ENCODE peak calls at places on chromosome 7, in five cellular contexts. O is adipocyte, K is psoas muscle, B is heart right ventricle, E is Panc1. T is an unnamed sample. For H3K36me3, the result is how much of the 10 kb centered on the place peaks cover.

GRCh38 chr7:136194843-136195242 is 217.7 kb upstream of the MTPN start:
- DNase-seq in E (no peak), O (no peak), B (no peak), K (no peak), T (no peak)

GRCh38 chr7:149670288-149670687 is 103.1 kb downstream of the ZNF467 start:
- DNase-seq in O (peak), E (no peak), B (no peak), K (no peak), T (no peak)

GRCh38 chr7:63071396-63071795 is 927.3 kb upstream of the ZNF722 start:
- DNase-seq in O (no peak), B (no peak), E (no peak), K (no peak), T (no peak)

GRCh38 chr7:85285502-85285901 is 98.6 kb upstream of the SEMA3D start:
- DNase-seq in O (no peak), E (no peak), B (no peak), K (no peak), T (no peak)

GRCh38 chr7:81501220-81501619 is 268.6 kb downstream of the HGF start:
- DNase-seq in O (peak), B (no peak), K (no peak), E (no peak), T (no peak)

GRCh38 chr7:84083846-84084245 is 110.7 kb downstream of the SEMA3A start:
- DNase-seq in B (no peak), K (no peak), E (no peak), O (no peak), T (no peak)

GRCh38 chr7:21941570-21942224 is 4.0 kb downstream of the CDCA7L start:
- DNase-seq in E (no peak), K (no peak), B (no peak), O (no peak), T (no peak)

GRCh38 chr7:117995850-117996650 is 122.8 kb upstream of the CTTNBP2 start:
- DNase-seq in K (no peak), B (no peak), E (no peak), O (no peak), T (no peak)

GRCh38 chr7:119838444-119838843 is 434.5 kb upstream of the KCND2 start:
- DNase-seq in B (no peak), O (no peak), K (no peak), E (no peak), T (no peak)

GRCh38 chr7:98779800-98780199 is 90.0 kb downstream of the TMEM130 start:
- DNase-seq in O (no peak), E (no peak), B (no peak), K (no peak), T (no peak)

GRCh38 chr7:91945476-91945875 is 4.8 kb downstream of the AKAP9 start:
- DNase-seq in K (no peak), O (peak), B (no peak), E (peak), T (no peak)

GRCh38 chr7:1857487-1858425 is 187.7 kb downstream of the ELFN1 start:
- DNase-seq in B (peak), K (peak), E (no peak), O (no peak), T (no peak)

GRCh38 chr7:22696672-22697071 is 30.3 kb upstream of the IL6 start:
- DNase-seq in B (no peak), E (no peak), K (no peak), O (no peak), T (no peak)

GRCh38 chr7:19916011-19916410 is 142.6 kb upstream of the TMEM196 start:
- DNase-seq in B (no peak), O (no peak), E (no peak), K (no peak), T (no peak)

GRCh38 chr7:33258561-33258960 is 129.2 kb downstream of the BBS9 start:
- DNase-seq in B (no peak), E (no peak), O (peak), K (no peak), T (no peak)

GRCh38 chr7:141490474-141490873 is 60.7 kb upstream of the AGK start:
- DNase-seq in B (no peak), K (no peak), E (no peak), O (no peak), T (peak)

DNA sequence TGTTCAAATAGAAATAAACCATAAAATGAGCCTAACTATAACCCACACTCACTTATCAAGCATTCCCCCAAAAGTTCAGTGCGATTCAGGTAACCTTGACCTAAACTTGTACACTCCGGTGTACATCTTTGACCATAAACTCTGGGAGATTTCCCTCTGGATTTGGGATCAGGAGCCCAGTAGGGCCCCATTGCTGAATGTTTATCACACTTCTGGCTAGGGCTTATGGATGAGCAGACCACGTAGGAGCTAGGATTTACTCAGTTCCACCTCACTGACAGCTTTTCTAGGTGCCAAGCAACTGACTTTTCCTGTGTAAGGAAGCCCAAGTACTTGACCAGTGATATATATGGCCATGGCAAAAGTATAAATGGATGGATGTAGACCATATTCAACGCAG is 113.7 kb downstream of the SVOPL start:
- DNase-seq in K (no peak), O (no peak), E (no peak), B (no peak), T (no peak)
- H3K36me3 ChIP-seq in K (under half), O (under half), E (under half), B (under half), T (under half)

DNA sequence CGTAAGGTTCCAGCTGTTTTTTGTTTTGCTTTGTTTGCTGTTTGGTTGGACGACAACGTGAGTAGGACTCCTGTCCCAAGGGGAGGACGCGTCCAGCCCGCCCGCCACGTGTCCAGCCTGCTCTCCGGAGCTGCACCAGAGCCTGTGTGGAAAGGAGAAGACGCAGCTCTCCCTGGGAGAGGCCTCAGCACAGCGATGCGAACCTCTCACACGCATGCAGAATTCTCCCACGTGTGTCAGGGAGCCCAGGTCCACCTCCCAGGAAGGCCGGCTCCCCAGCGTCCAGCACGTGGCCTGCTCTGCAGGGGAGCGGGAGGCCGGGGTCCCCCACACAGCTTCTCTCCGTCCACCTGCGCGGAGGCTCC is 36.4 kb upstream of the DNAJB6 start:
- DNase-seq in K (peak), B (no peak), E (no peak), O (no peak), T (peak)
- H3K4me3 ChIP-seq in K (peak), B (peak), E (no peak), O (no peak), T (no peak)

GRCh38 chr7:754531-755420 is 27.7 kb upstream of the PRKAR1B start:
- DNase-seq in E (no peak), B (no peak), O (no peak), K (peak), T (peak)
- H3K36me3 ChIP-seq in E (under half), B (under half), O (under half), K (half or more), T (under half)

GRCh38 chr7:24868724-24869123 is 111.3 kb downstream of the OSBPL3 start:
- DNase-seq in K (no peak), O (no peak), E (no peak), B (no peak), T (no peak)

GRCh38 chr7:24870766-24871165 is 109.2 kb downstream of the OSBPL3 start:
- DNase-seq in O (no peak), K (no peak), E (no peak), B (no peak), T (no peak)

GRCh38 chr7:24874791-24875190 is 105.2 kb downstream of the OSBPL3 start:
- DNase-seq in O (no peak), E (no peak), B (no peak), K (no peak), T (no peak)

GRCh38 chr7:24869572-24869971 is 110.4 kb downstream of the OSBPL3 start:
- DNase-seq in B (no peak), O (no peak), K (no peak), E (no peak), T (no peak)

GRCh38 chr7:24871765-24872164 is 108.2 kb downstream of the OSBPL3 start:
- DNase-seq in O (no peak), K (no peak), B (no peak), E (no peak), T (no peak)
- H3K4me3 ChIP-seq in O (no peak), K (no peak), B (no peak), E (no peak), T (no peak)

GRCh38 chr7:55489552-55489951 is 82.8 kb downstream of the VOPP1 start:
- DNase-seq in K (no peak), O (no peak), B (no peak), E (no peak), T (no peak)
- H3K36me3 ChIP-seq in K (half or more), O (under half), B (under half), E (under half), T (under half)

DNA sequence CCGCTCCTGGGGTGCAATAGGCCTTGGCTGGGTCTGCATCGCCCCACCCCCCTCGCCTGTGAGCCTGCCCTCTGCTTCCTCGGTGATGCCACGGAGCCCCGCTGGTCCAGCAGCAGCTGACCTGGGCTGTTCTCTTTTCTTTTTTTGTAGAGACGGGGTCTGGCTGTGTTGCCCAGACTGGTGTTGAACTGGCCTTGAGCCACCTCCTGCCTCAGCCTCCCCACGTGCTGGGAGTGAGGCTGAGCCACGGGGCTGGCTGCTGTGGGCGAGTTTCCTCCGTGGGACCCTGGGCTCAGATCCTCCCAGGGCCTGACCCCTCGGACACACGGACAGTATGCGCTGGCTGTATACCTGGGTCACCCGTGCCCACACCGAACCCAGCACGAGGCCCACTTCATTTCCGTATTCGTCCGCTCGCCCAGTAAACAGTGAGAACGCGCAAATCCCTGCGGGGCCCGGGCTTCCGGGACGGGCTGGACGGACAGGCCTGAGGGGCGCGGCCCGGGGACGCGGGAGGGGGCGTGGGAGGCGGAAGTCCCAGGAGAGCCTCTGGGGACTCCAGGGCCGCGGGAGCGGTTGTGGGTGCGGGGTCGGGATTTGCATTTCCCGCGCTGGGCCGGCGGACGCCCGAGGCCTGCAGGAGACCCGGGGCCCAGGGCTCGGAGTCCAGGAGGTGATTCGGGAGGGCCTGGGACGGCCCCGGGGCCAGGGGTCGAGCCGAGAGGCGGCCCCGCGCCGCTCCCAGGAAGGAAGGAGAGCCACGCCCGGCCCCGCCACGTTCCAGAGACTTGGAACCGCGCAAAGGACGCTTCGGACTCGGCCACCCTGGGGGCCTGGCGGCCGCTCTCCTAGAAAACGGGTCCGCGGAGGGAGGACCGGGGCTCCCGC is 57.8 kb upstream of the DNAJB6 start:
- DNase-seq in B (peak), E (no peak), K (peak), O (peak), T (peak)
- H3K4me3 ChIP-seq in B (peak), E (no peak), K (peak), O (peak), T (no peak)

GRCh38 chr7:30617359-30617758 is 22.7 kb downstream of the GARS1 start:
- DNase-seq in B (no peak), K (no peak), E (no peak), O (no peak), T (no peak)

GRCh38 chr7:30618080-30618676 is 23.5 kb downstream of the GARS1 start:
- DNase-seq in B (no peak), O (no peak), E (no peak), K (no peak), T (no peak)

GRCh38 chr7:30613366-30614325 is 19.0 kb downstream of the GARS1 start:
- DNase-seq in K (no peak), O (peak), E (no peak), B (no peak), T (no peak)

GRCh38 chr7:30616318-30616717 is 21.6 kb downstream of the GARS1 start:
- DNase-seq in K (no peak), O (no peak), E (no peak), B (no peak), T (no peak)

GRCh38 chr7:30612658-30613265 is 18.1 kb downstream of the GARS1 start:
- DNase-seq in E (no peak), O (peak), K (no peak), B (no peak), T (no peak)
- H3K36me3 ChIP-seq in E (half or more), O (half or more), K (half or more), B (under half), T (under half)

GRCh38 chr7:130458256-130458655 is 17.4 kb upstream of the CEP41 start:
- DNase-seq in E (no peak), O (no peak), K (no peak), B (no peak), T (no peak)
- H3K4me3 ChIP-seq in E (no peak), O (no peak), K (no peak), B (no peak), T (no peak)

GRCh38 chr7:116593359-116594075 is 68.7 kb downstream of the CAV1 start:
- DNase-seq in O (peak), B (no peak), E (no peak), K (no peak), T (peak)
- H3K36me3 ChIP-seq in O (under half), B (under half), E (under half), K (under half), T (under half)

DNA sequence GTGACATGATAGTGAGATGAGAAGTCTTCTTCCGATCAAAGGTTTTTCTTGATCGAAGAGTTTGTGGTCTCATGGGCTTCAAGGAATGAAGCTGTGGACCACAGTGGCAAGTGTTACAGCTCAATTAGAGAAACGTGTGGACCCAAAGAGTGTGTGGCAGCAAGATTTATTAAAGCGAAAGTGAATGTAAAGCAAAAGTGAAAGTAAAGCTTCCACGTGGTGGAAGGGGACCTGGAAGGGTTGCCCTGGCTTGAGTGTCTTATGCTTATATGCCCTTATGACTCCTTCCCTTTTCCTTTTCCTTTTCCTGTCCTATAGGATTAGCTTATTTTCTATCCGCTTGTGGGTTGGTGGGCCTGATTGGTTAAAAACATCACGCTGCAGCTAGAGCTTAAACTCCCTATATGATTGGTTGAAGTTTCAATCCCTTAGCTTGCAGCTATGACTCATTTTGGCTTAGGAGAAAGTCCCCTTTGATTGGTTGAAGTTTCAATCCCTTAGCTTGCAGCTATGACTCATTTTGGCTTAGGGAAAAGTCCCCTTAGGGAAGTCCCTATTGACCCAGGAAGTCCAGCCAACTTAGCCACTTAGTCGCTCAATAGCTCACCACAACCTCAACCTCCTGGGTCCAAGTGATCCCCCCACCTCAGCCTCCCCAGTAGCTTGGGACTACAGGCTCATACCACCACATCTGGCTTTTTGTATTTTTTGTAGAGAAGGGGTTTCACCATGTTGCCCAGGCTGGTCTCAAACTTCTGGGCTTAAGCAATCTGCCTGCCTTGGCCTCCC is 34.7 kb downstream of the MRPS24 start:
- DNase-seq in B (no peak), O (no peak), K (no peak), E (no peak), T (no peak)
- H3K4me3 ChIP-seq in B (peak), O (peak), K (peak), E (peak), T (no peak)